ENCODE peak calls at places on chromosomes 3 and 15, in ten cellular contexts. V, B, F, T, H, I, L, Z, Q and K are unnamed samples.
A peak's percentile ranks its signal among the peaks of the same experiment; 100 is the strongest.

GRCh38 chr15:83300826-83301225 is 16.4 kb upstream of the BNC1 start:
- DNase-seq in I (no peak), L (no peak), T (no peak), Q (no peak), H (no peak), F (no peak), V (no peak), B (no peak), Z (no peak), K (no peak)

GRCh38 chr15:101307897-101308603 is 13.0 kb upstream of the SNRPA1 start:
- DNase-seq in F (peak; percentile 4), L (no peak), Z (no peak), V (no peak), T (peak; percentile 14), I (no peak), B (no peak), H (no peak), Q (no peak), K (no peak)

GRCh38 chr15:25170113-25170731 is 215.4 kb downstream of the SNRPN start:
- DNase-seq in H (no peak), I (no peak), V (no peak), L (no peak), B (no peak), F (no peak), Z (no peak), Q (no peak), T (peak; percentile 10), K (no peak)

GRCh38 chr3:123143669-123144411 is 57.9 kb upstream of the SEC22A start:
- DNase-seq in B (no peak), F (peak; percentile 63), T (peak; percentile 45), L (no peak), Z (peak; percentile 27), H (no peak), V (no peak), Q (no peak), I (peak; percentile 32), K (no peak)

GRCh38 chr15:59222106-59222505 is 15.5 kb downstream of the LDHAL6B start:
- DNase-seq in F (no peak), V (no peak), Q (no peak), I (peak; percentile 80), L (no peak), H (no peak), Z (no peak), T (no peak), B (no peak), K (no peak)

GRCh38 chr3:178043084-178043483 is 493.2 kb upstream of the KCNMB2 start:
- DNase-seq in F (no peak), H (no peak), B (no peak), Q (no peak), Z (no peak), T (no peak), V (no peak), L (no peak), I (no peak), K (no peak)

GRCh38 chr15:89125038-89125826 is 37.0 kb downstream of the ABHD2 start:
- DNase-seq in H (no peak), T (no peak), B (no peak), V (no peak), F (no peak), L (no peak), I (no peak), Z (no peak), Q (no peak), K (peak; percentile 92)

GRCh38 chr3:185932213-185932612 is 5.6 kb downstream of the TRA2B start:
- DNase-seq in V (no peak), T (no peak), F (no peak), B (no peak), H (no peak), Q (no peak), I (no peak), Z (no peak), L (no peak), K (no peak)

GRCh38 chr3:36943601-36944000 is 1.3 kb downstream of the TRANK1 start:
- DNase-seq in L (no peak), Z (no peak), I (no peak), F (no peak), B (no peak), H (no peak), V (no peak), T (no peak), Q (no peak), K (no peak)

GRCh38 chr3:108283989-108284388 is 12.4 kb upstream of the HHLA2 start:
- DNase-seq in V (no peak), L (no peak), T (no peak), Q (no peak), H (no peak), I (no peak), F (no peak), B (no peak), Z (no peak), K (no peak)

GRCh38 chr15:34084086-34084485 is 17.6 kb downstream of the EMC7 start:
- DNase-seq in F (peak; percentile 58), B (peak; percentile 1), H (no peak), L (no peak), T (no peak), Q (no peak), I (peak; percentile 77), V (no peak), Z (no peak), K (peak; percentile 82)

GRCh38 chr3:58657571-58658141 is 8.9 kb downstream of the FAM3D start:
- DNase-seq in B (no peak), I (no peak), L (no peak), H (no peak), T (no peak), V (no peak), Z (no peak), F (no peak), Q (no peak), K (peak; percentile 27)

GRCh38 chr3:72344256-72345046 is 503.8 kb downstream of the SHQ1 start:
- DNase-seq in I (no peak), F (no peak), V (no peak), B (no peak), Z (no peak), T (peak; percentile 11), L (no peak), H (no peak), Q (no peak), K (no peak)

GRCh38 chr3:77041756-77042155 is 1.9 kb downstream of the ROBO2 start:
- DNase-seq in H (no peak), Q (no peak), F (no peak), Z (no peak), L (no peak), T (no peak), V (no peak), B (no peak), I (no peak), K (no peak)

GRCh38 chr3:153246805-153247204 is 84.8 kb downstream of the RAP2B start:
- DNase-seq in T (no peak), H (no peak), V (no peak), Q (no peak), F (no peak), Z (no peak), L (no peak), B (no peak), I (peak; percentile 61), K (no peak)

GRCh38 chr3:44993471-44994205 is 17.6 kb downstream of the EXOSC7 start:
- DNase-seq in I (peak; percentile 82), L (no peak), F (peak; percentile 68), H (no peak), Z (no peak), B (no peak), T (no peak), Q (no peak), V (no peak), K (no peak)

GRCh38 chr3:99579246-99579645 is 59.1 kb upstream of the COL8A1 start:
- DNase-seq in I (peak; percentile 71), H (no peak), F (no peak), B (no peak), T (no peak), Z (no peak), Q (no peak), L (no peak), V (no peak), K (no peak)

GRCh38 chr3:105353485-105354161 is 13.1 kb upstream of the ALCAM start:
- DNase-seq in I (no peak), V (no peak), Z (no peak), L (no peak), H (no peak), T (peak; percentile 62), Q (no peak), F (peak; percentile 54), B (peak; percentile 22), K (no peak)

GRCh38 chr3:114179575-114179974 is 723 bp upstream of the DRD3 start:
- DNase-seq in Q (no peak), F (no peak), B (no peak), L (no peak), V (no peak), H (no peak), I (peak; percentile 16), Z (peak; percentile 23), T (no peak), K (no peak)

GRCh38 chr15:72397780-72398179 is 325 bp upstream of the TMEM202 start:
- DNase-seq in F (no peak), L (no peak), Z (no peak), I (no peak), B (no peak), H (no peak), V (no peak), T (no peak), Q (no peak), K (no peak)

GRCh38 chr3:37272743-37273142 is 98.4 kb upstream of the LRRFIP2 start:
- DNase-seq in I (peak; percentile 29), L (no peak), Q (no peak), F (no peak), Z (no peak), H (no peak), B (no peak), V (no peak), T (no peak), K (no peak)

GRCh38 chr15:60945196-60945595 is 283.9 kb downstream of the RORA start:
- DNase-seq in I (peak; percentile 22), V (no peak), T (peak; percentile 71), Q (no peak), Z (no peak), B (peak; percentile 39), H (no peak), F (peak; percentile 77), L (no peak), K (peak; percentile 70)

GRCh38 chr3:44680921-44681455 is 31.5 kb upstream of the ZNF502 start:
- DNase-seq in Z (no peak), I (no peak), B (no peak), Q (no peak), F (no peak), H (no peak), L (no peak), T (no peak), V (no peak), K (no peak)

GRCh38 chr15:85756411-85757072 is 38.2 kb downstream of the KLHL25 start:
- DNase-seq in H (no peak), Q (no peak), V (no peak), Z (no peak), I (no peak), L (no peak), B (no peak), T (no peak), F (peak; percentile 2), K (no peak)

GRCh38 chr3:155753038-155753647 is 8.3 kb upstream of the PLCH1 start:
- DNase-seq in V (no peak), F (no peak), H (no peak), B (no peak), Z (peak; percentile 40), L (no peak), I (no peak), T (no peak), Q (no peak), K (no peak)

GRCh38 chr15:50358805-50359204 is 3.8 kb upstream of the GABPB1 start:
- DNase-seq in T (no peak), B (no peak), Z (no peak), L (no peak), H (peak; percentile 1), I (peak; percentile 41), F (no peak), V (peak; percentile 14), Q (no peak), K (no peak)

GRCh38 chr3:71138410-71138809 is 445.1 kb downstream of the FOXP1 start:
- DNase-seq in H (no peak), F (no peak), V (no peak), B (no peak), Z (no peak), L (no peak), Q (no peak), T (no peak), I (no peak), K (no peak)